ENCODE peak calls at places on chromosomes 6 and 20, in four cellular contexts. M is HepG2, N is GM12878, G is K562. O is an unnamed sample.

GRCh38 chr20:23721962-23722361 is 28.8 kb downstream of the CST1 start:
- DNase-seq in M (no peak), N (no peak), G (no peak), O (no peak)

GRCh38 chr20:32682508-32682987 is 8.8 kb upstream of the C20orf203 start:
- DNase-seq in G (peak; percentile 57), M (no peak), N (no peak), O (no peak)

GRCh38 chr6:114735118-114735730 is 392.4 kb upstream of the HS3ST5 start:
- DNase-seq in M (no peak), N (no peak), G (no peak), O (no peak)

GRCh38 chr6:159807150-159807859 is 7.2 kb downstream of the PNLDC1 start:
- DNase-seq in G (no peak), N (no peak), M (peak; percentile 75), O (no peak)

GRCh38 chr6:68876792-68877493 is 241.9 kb downstream of the ADGRB3 start:
- DNase-seq in N (no peak), G (no peak), M (peak; percentile 3), O (no peak)

GRCh38 chr20:20710847-20711315 is 1.6 kb downstream of the RALGAPA2 start:
- DNase-seq in G (no peak), N (no peak), M (peak; percentile 90), O (peak; percentile 34)

GRCh38 chr6:54519161-54519560 is 210.9 kb downstream of the TINAG start:
- DNase-seq in N (no peak), G (no peak), M (no peak), O (peak; percentile 6)

GRCh38 chr6:143419526-143419925 is 31.0 kb downstream of the ADAT2 start:
- DNase-seq in G (no peak), M (no peak), N (no peak), O (no peak)

GRCh38 chr6:157488635-157489226 is 107.7 kb downstream of the ZDHHC14 start:
- DNase-seq in G (peak; percentile 85), M (no peak), N (no peak), O (no peak)

GRCh38 chr6:150119256-150119655 is 23.6 kb upstream of the PPP1R14C start:
- DNase-seq in M (no peak), N (no peak), G (no peak), O (no peak)

GRCh38 chr6:56962451-56962850 is 7.5 kb downstream of the BEND6 start:
- DNase-seq in N (no peak), G (no peak), M (no peak), O (no peak)

GRCh38 chr6:28218312-28219248 is 6.5 kb upstream of the ZSCAN9 start:
- DNase-seq in G (peak; percentile 89), N (no peak), M (peak; percentile 70), O (peak; percentile 59)

GRCh38 chr6:1400126-1400850 is 10.9 kb downstream of the FOXF2 start:
- DNase-seq in N (no peak), G (no peak), M (no peak), O (no peak)

GRCh38 chr20:19205999-19206398 is 6.4 kb upstream of the SLC24A3 start:
- DNase-seq in N (peak; percentile 8), M (peak; percentile 50), G (peak; percentile 51), O (peak; percentile 43)

DNA sequence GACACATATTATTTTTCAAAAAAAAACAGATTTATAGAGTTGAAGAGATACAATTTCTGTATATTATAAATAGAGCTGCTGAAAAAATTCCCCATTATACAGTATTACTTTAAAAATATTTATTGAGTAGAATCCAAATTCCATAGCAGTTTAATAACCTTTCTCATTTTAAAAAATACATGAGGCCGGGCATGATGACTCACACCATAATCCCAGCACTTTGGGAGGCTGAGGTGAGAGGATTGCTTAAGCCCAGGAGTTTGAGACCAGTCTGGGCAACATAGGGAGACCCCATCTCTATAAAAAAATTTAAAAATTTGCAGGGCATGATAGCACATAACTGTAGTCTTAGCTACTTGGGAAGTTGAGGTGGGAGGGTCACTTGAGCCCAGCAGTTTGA is 13.0 kb downstream of the ATRN start:
- DNase-seq in G (no peak), M (no peak), N (no peak), O (no peak)
- TF ChIP-seq MYC in G (no peak), M (no peak), N (no peak), O (no peak)

GRCh38 chr6:108651781-108652227 is 91.1 kb downstream of the FOXO3 start:
- DNase-seq in N (no peak), G (no peak), M (no peak), O (no peak)
- TF ChIP-seq POLR2AphosphoS5 in N (no peak), G (no peak), M (no peak), O (no peak)

GRCh38 chr6:121897337-121897760 is 461.9 kb downstream of the GJA1 start:
- DNase-seq in M (no peak), N (no peak), G (no peak), O (peak; percentile 4)

GRCh38 chr6:121901432-121901831 is 466.0 kb downstream of the GJA1 start:
- DNase-seq in M (no peak), G (no peak), N (no peak), O (no peak)

GRCh38 chr6:121890307-121890910 is 455.0 kb downstream of the GJA1 start:
- DNase-seq in M (no peak), N (no peak), G (no peak), O (peak; percentile 59)

GRCh38 chr6:121896771-121897170 is 461.3 kb downstream of the GJA1 start:
- DNase-seq in M (no peak), G (no peak), N (no peak), O (no peak)

DNA sequence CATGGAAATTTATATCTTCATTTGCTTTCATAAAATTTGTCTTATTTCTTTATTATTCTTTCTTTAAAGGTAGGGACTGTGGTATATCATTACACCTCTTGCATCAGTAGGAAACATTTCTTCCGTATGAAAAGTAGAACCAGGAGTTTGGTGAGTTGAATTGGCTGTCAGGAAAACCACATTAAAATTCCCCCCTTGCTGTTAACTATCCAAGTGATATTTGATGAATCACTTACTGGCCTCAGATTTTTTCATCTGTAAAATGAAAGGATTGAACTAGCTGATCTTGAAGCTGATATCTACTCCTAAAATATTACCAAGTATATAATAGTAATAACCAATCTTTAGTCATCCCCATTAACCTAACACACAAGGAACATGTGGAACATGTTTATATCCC is 460.9 kb downstream of the GJA1 start:
- DNase-seq in N (no peak), G (no peak), M (no peak), O (no peak)
- TF ChIP-seq MYC in N (no peak), G (no peak), M (no peak), O (no peak)

DNA sequence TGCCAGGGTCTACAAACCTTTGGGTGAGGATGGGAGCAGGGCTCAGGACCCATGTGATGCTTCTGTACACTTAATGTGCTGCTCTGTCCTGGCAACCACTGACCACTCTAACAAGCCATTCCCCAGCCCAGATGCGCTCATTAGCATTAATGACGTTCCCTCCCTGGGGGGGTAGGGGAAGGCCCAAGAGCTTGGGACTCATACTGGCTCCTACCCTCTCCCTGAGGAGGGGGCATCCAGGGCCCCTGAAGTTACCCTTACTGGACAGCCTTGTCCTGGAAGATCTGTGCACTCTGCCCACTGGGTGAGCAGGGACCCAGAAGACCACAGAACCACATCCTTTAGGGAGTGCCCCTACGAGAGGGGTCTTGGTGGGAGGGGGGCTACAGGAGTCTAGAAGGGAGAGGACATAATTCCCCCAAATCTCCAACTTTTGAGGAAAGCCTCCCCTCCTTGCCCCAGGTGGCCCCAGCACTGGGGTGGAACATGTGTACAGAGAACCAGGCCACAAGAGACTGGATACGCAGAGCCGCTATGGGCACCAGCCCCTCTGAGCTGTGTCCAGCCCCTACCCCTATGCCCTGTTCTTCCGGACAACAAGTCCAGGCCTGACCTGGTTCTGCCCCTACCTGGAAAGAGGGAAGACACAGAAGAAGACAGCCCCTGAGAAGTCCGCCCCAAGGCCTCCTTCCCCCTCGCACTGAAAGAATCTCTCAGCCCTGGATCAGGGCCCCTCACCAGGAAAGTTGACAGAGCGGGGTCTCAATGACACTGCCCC is 1.4 kb downstream of the TEAD3 start:
- DNase-seq in N (no peak), G (no peak), M (no peak), O (no peak)
- TF ChIP-seq POLR2AphosphoS5 in N (no peak), G (no peak), M (no peak), O (no peak)

DNA sequence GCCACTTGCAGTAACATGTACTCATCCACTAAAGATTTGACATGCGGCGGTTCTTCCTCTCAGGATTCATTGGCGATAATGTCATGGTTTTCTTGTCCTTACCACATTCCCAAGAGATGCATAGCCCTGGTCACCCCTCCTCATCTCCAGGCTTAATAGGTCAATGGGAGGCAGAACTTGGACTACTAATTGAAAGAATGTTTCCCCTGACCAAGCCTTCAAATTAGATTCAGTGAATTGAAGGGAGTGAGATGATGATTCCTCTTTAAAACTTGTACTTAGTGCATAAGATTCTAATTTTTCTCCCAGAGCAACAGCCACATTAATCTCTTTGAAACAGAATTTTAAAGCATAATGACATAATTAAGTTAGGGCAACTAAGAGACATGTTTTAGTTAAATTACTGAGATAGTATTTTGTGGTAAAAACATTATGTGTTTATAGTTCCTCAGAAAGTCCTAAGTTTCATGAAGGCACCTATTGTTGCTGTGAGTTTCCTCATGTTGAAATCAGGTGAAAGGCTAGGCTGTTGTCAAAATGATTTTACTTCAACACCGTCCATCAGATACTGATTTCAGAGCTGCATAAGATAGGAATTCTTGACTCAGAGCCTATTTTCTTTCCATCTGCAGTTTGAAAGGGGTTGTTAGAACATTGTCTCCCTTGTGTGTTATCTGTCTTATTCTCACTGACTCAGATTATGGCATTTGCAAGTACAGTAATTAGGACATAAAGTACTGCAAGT is 48.5 kb downstream of the STK4 start:
- DNase-seq in M (no peak), G (no peak), N (no peak), O (no peak)
- TF ChIP-seq MYC in M (no peak), G (no peak), N (no peak), O (no peak)

GRCh38 chr6:26271640-26272090 is 93.3 kb upstream of the BTN3A2 start:
- DNase-seq in M (no peak), N (no peak), G (no peak), O (no peak)

GRCh38 chr6:26268659-26269402 is 96.2 kb upstream of the BTN3A2 start:
- DNase-seq in M (peak; percentile 22), N (no peak), G (peak; percentile 73), O (no peak)

GRCh38 chr6:26270903-26271639 is 93.9 kb upstream of the BTN3A2 start:
- DNase-seq in G (no peak), M (no peak), N (peak; percentile 98), O (peak; percentile 93)

GRCh38 chr6:26269406-26270120 is 95.4 kb upstream of the BTN3A2 start:
- DNase-seq in M (no peak), G (no peak), N (no peak), O (no peak)

GRCh38 chr6:26270121-26270861 is 94.7 kb upstream of the BTN3A2 start:
- DNase-seq in M (no peak), G (no peak), N (no peak), O (no peak)
- TF ChIP-seq POLR2AphosphoS5 in M (no peak), G (no peak), N (peak; percentile 24), O (peak; percentile 78)

GRCh38 chr6:40930045-40930444 is 109.0 kb downstream of the UNC5CL start:
- DNase-seq in M (no peak), N (no peak), G (no peak), O (no peak)

GRCh38 chr6:40931927-40932326 is 107.1 kb downstream of the UNC5CL start:
- DNase-seq in G (no peak), N (no peak), M (no peak), O (peak; percentile 50)

GRCh38 chr6:40932366-40932765 is 106.7 kb downstream of the UNC5CL start:
- DNase-seq in M (no peak), G (no peak), N (no peak), O (peak; percentile 10)

GRCh38 chr6:40928738-40929137 is 110.3 kb downstream of the UNC5CL start:
- DNase-seq in M (no peak), G (no peak), N (no peak), O (no peak)

GRCh38 chr6:40930555-40930954 is 108.5 kb downstream of the UNC5CL start:
- DNase-seq in G (peak; percentile 39), N (no peak), M (no peak), O (no peak)
- TF ChIP-seq MYC in G (peak; percentile 27), N (no peak), M (no peak), O (no peak)

GRCh38 chr20:36544134-36545018 is 3.1 kb downstream of the MYL9 start:
- DNase-seq in G (no peak), M (no peak), N (no peak), O (peak; percentile 11)
- TF ChIP-seq POLR2AphosphoS5 in G (no peak), M (no peak), N (no peak), O (no peak)